ENCODE peak calls at places on chromosomes 3 and 15, in eight cellular contexts. G is caudate nucleus; L is progenitor cell of endocrine pancreas; M is glomerular endothelial cell; J is ELR; I is hypothalamus; K is activated CD4-positive, alpha-beta T cell treated with anti-CD3 and anti-CD28 coated beads, Interleukin-2, amount 50 U/mL, for 24 hours; N is neural crest cell. A is an unnamed sample.

GRCh38 chr15:77500986-77501385 is 80.3 kb downstream of the HMG20A start:
- DNase-seq in I (no peak), K (no peak), G (no peak), L (no peak), J (peak; percentile 32), M (no peak), N (no peak), A (no peak)

GRCh38 chr15:63381301-63382192 is at the start of gene CA12:
- DNase-seq in G (no peak), M (no peak), L (peak; percentile 19), N (peak; percentile 28), J (peak; percentile 49), K (no peak), I (peak; percentile 18), A (peak; percentile 42)

GRCh38 chr3:45464336-45464809 is 76.0 kb downstream of the LARS2 start:
- DNase-seq in N (peak; percentile 19), I (no peak), G (no peak), M (no peak), K (no peak), L (no peak), J (no peak), A (no peak)

GRCh38 chr15:80404057-80404718 is at the start of gene ARNT2:
- DNase-seq in G (peak; percentile 54), M (no peak), I (peak; percentile 63), N (peak; percentile 54), L (peak; percentile 63), J (peak; percentile 22), K (no peak), A (no peak)

GRCh38 chr3:39327746-39328349 is 1.7 kb upstream of the CCR8 start:
- DNase-seq in N (no peak), J (no peak), K (no peak), G (no peak), L (no peak), M (no peak), I (no peak), A (no peak)

GRCh38 chr15:45183001-45183400 is 4.8 kb downstream of the SHF start:
- DNase-seq in G (no peak), N (no peak), K (no peak), I (no peak), M (no peak), J (no peak), L (no peak), A (no peak)

GRCh38 chr3:164230385-164231094 is 847.8 kb downstream of the SI start:
- DNase-seq in G (no peak), M (no peak), N (no peak), L (no peak), K (no peak), I (no peak), J (peak; percentile 17), A (no peak)

GRCh38 chr3:94001191-94001590 is 21.2 kb downstream of the ARL13B start:
- DNase-seq in L (no peak), J (no peak), I (no peak), M (no peak), G (no peak), N (no peak), K (no peak), A (no peak)

GRCh38 chr3:147797095-147797494 is 387.9 kb downstream of the ZIC1 start:
- DNase-seq in L (no peak), M (no peak), G (no peak), N (no peak), I (no peak), K (no peak), J (no peak), A (no peak)

GRCh38 chr3:54427951-54428871 is 305.9 kb downstream of the CACNA2D3 start:
- DNase-seq in G (peak; percentile 5), J (peak; percentile 56), I (peak; percentile 34), N (peak; percentile 69), M (peak; percentile 16), L (peak; percentile 40), K (peak; percentile 7), A (peak; percentile 33)

GRCh38 chr3:111802700-111803099 is 56.4 kb upstream of the PHLDB2 start:
- DNase-seq in L (no peak), K (no peak), J (no peak), N (no peak), M (no peak), I (no peak), G (no peak), A (no peak)

GRCh38 chr15:56959318-56959648 is 40.8 kb downstream of the TCF12 start:
- DNase-seq in M (no peak), K (no peak), I (no peak), G (no peak), J (no peak), N (no peak), L (no peak), A (no peak)

GRCh38 chr3:45988804-45989203 is 6.8 kb downstream of the FYCO1 start:
- DNase-seq in J (peak; percentile 93), N (no peak), I (no peak), M (no peak), L (no peak), K (no peak), G (no peak), A (peak; percentile 90)

GRCh38 chr15:98727115-98728040 is 79.0 kb downstream of the IGF1R start:
- DNase-seq in L (peak; percentile 61), N (peak; percentile 26), M (peak; percentile 42), G (no peak), I (peak; percentile 15), K (no peak), J (peak; percentile 96), A (peak; percentile 93)

GRCh38 chr3:16504242-16504641 is 9.3 kb downstream of the RFTN1 start:
- DNase-seq in K (no peak), I (no peak), M (no peak), G (no peak), N (no peak), L (no peak), J (no peak), A (no peak)

GRCh38 chr3:170331143-170331542 is 26.4 kb upstream of the SKIL start:
- DNase-seq in N (no peak), M (no peak), K (no peak), I (no peak), J (no peak), L (peak; percentile 24), G (no peak), A (no peak)

GRCh38 chr15:68082735-68083134 is 28.6 kb downstream of the PIAS1 start:
- DNase-seq in J (no peak), G (no peak), I (no peak), M (no peak), K (no peak), N (no peak), L (no peak), A (no peak)